ENCODE peak calls at places on chromosomes 13 and 19, in seven cellular contexts. One of them, this sample, is unnamed. For H3K27me3, the result is how much of the 10 kb centered on the place peaks cover.

GRCh38 chr13:30441304-30441703 is 19.0 kb downstream of the UBE2L5 start:
- DNase-seq in psoas muscle: no peak
- DNase-seq in hepatocyte: no peak
- DNase-seq in upper lobe of left lung: no peak
- DNase-seq in CD4-positive, CD25-positive, alpha-beta regulatory T cell: no peak
- DNase-seq in Caco-2: no peak
- DNase-seq in tibial nerve: no peak
- DNase-seq in this sample: no peak

GRCh38 chr13:47519626-47520025 is 481.4 kb downstream of the SUCLA2 start:
- DNase-seq in psoas muscle: no peak
- DNase-seq in hepatocyte: no peak
- DNase-seq in upper lobe of left lung: no peak
- DNase-seq in CD4-positive, CD25-positive, alpha-beta regulatory T cell: no peak
- DNase-seq in Caco-2: no peak
- DNase-seq in tibial nerve: no peak
- DNase-seq in this sample: no peak

GRCh38 chr13:26759907-26760834 is at the start of gene GPR12:
- DNase-seq in psoas muscle: no peak
- DNase-seq in hepatocyte: no peak
- DNase-seq in upper lobe of left lung: no peak
- DNase-seq in CD4-positive, CD25-positive, alpha-beta regulatory T cell: no peak
- DNase-seq in Caco-2: no peak
- DNase-seq in tibial nerve: no peak
- DNase-seq in this sample: no peak

GRCh38 chr13:45630791-45631190 is 15.3 kb upstream of the ERICH6B start:
- DNase-seq in psoas muscle: no peak
- DNase-seq in hepatocyte: no peak
- DNase-seq in upper lobe of left lung: no peak
- DNase-seq in CD4-positive, CD25-positive, alpha-beta regulatory T cell: no peak
- DNase-seq in Caco-2: no peak
- DNase-seq in tibial nerve: no peak
- DNase-seq in this sample: no peak

GRCh38 chr19:10019246-10019645 is 6.0 kb downstream of the RDH8 start:
- DNase-seq in psoas muscle: no peak
- DNase-seq in hepatocyte: no peak
- DNase-seq in upper lobe of left lung: no peak
- DNase-seq in CD4-positive, CD25-positive, alpha-beta regulatory T cell: no peak
- DNase-seq in Caco-2: no peak
- DNase-seq in tibial nerve: no peak
- DNase-seq in this sample: no peak

GRCh38 chr13:80840313-80840976 is 499.5 kb upstream of the SPRY2 start:
- DNase-seq in psoas muscle: no peak
- DNase-seq in hepatocyte: no peak
- DNase-seq in upper lobe of left lung: no peak
- DNase-seq in CD4-positive, CD25-positive, alpha-beta regulatory T cell: no peak
- DNase-seq in Caco-2: no peak
- DNase-seq in tibial nerve: peak
- DNase-seq in this sample: no peak

GRCh38 chr13:112376050-112376681 is at the start of gene SPACA7:
- DNase-seq in psoas muscle: no peak
- DNase-seq in hepatocyte: no peak
- DNase-seq in upper lobe of left lung: no peak
- DNase-seq in CD4-positive, CD25-positive, alpha-beta regulatory T cell: no peak
- DNase-seq in Caco-2: no peak
- DNase-seq in tibial nerve: no peak
- DNase-seq in this sample: no peak

GRCh38 chr19:58543826-58544590 is at the start of gene TRIM28:
- DNase-seq in psoas muscle: peak
- DNase-seq in hepatocyte: peak
- DNase-seq in upper lobe of left lung: peak
- DNase-seq in CD4-positive, CD25-positive, alpha-beta regulatory T cell: peak
- DNase-seq in Caco-2: peak
- DNase-seq in tibial nerve: peak
- DNase-seq in this sample: peak

GRCh38 chr13:45166858-45167257 is 34.0 kb downstream of the KCTD4 start:
- DNase-seq in psoas muscle: no peak
- DNase-seq in hepatocyte: no peak
- DNase-seq in upper lobe of left lung: no peak
- DNase-seq in CD4-positive, CD25-positive, alpha-beta regulatory T cell: no peak
- DNase-seq in Caco-2: no peak
- DNase-seq in tibial nerve: no peak
- DNase-seq in this sample: no peak

GRCh38 chr19:42023121-42023942 is 29.3 kb upstream of the ATP1A3 start:
- DNase-seq in psoas muscle: peak
- DNase-seq in hepatocyte: no peak
- DNase-seq in upper lobe of left lung: no peak
- DNase-seq in CD4-positive, CD25-positive, alpha-beta regulatory T cell: peak
- DNase-seq in Caco-2: peak
- DNase-seq in tibial nerve: no peak
- DNase-seq in this sample: peak

GRCh38 chr19:3645726-3646125 is 19.1 kb upstream of the CACTIN start:
- DNase-seq in psoas muscle: no peak
- DNase-seq in hepatocyte: no peak
- DNase-seq in upper lobe of left lung: no peak
- DNase-seq in CD4-positive, CD25-positive, alpha-beta regulatory T cell: no peak
- DNase-seq in Caco-2: no peak
- DNase-seq in tibial nerve: no peak
- DNase-seq in this sample: no peak

GRCh38 chr19:11420429-11420893 is 1.3 kb upstream of the RGL3 start:
- DNase-seq in psoas muscle: peak
- DNase-seq in hepatocyte: peak
- DNase-seq in upper lobe of left lung: peak
- DNase-seq in CD4-positive, CD25-positive, alpha-beta regulatory T cell: no peak
- DNase-seq in Caco-2: no peak
- DNase-seq in tibial nerve: peak
- DNase-seq in this sample: peak
- H3K27me3 ChIP-seq in psoas muscle: half or more
- H3K27me3 ChIP-seq in hepatocyte: under half
- H3K27me3 ChIP-seq in upper lobe of left lung: under half
- H3K27me3 ChIP-seq in CD4-positive, CD25-positive, alpha-beta regulatory T cell: under half
- H3K27me3 ChIP-seq in Caco-2: under half
- H3K27me3 ChIP-seq in tibial nerve: half or more
- H3K27me3 ChIP-seq in this sample: under half

GRCh38 chr13:94505730-94506129 is 26.2 kb upstream of the DCT start:
- DNase-seq in psoas muscle: no peak
- DNase-seq in hepatocyte: no peak
- DNase-seq in upper lobe of left lung: no peak
- DNase-seq in CD4-positive, CD25-positive, alpha-beta regulatory T cell: no peak
- DNase-seq in Caco-2: no peak
- DNase-seq in tibial nerve: no peak
- DNase-seq in this sample: no peak
- H3K27me3 ChIP-seq in psoas muscle: under half
- H3K27me3 ChIP-seq in hepatocyte: under half
- H3K27me3 ChIP-seq in upper lobe of left lung: under half
- H3K27me3 ChIP-seq in CD4-positive, CD25-positive, alpha-beta regulatory T cell: under half
- H3K27me3 ChIP-seq in Caco-2: under half
- H3K27me3 ChIP-seq in tibial nerve: under half
- H3K27me3 ChIP-seq in this sample: under half

GRCh38 chr19:49425922-49426592 is 869 bp downstream of the GFY start:
- DNase-seq in psoas muscle: no peak
- DNase-seq in hepatocyte: no peak
- DNase-seq in upper lobe of left lung: no peak
- DNase-seq in CD4-positive, CD25-positive, alpha-beta regulatory T cell: no peak
- DNase-seq in Caco-2: peak
- DNase-seq in tibial nerve: no peak
- DNase-seq in this sample: peak

GRCh38 chr19:49423985-49424303 is 703 bp upstream of the PTH2 start:
- DNase-seq in psoas muscle: no peak
- DNase-seq in hepatocyte: no peak
- DNase-seq in upper lobe of left lung: no peak
- DNase-seq in CD4-positive, CD25-positive, alpha-beta regulatory T cell: peak
- DNase-seq in Caco-2: no peak
- DNase-seq in tibial nerve: no peak
- DNase-seq in this sample: no peak

GRCh38 chr19:49427339-49427738 is 2.2 kb downstream of the GFY start:
- DNase-seq in psoas muscle: no peak
- DNase-seq in hepatocyte: no peak
- DNase-seq in upper lobe of left lung: no peak
- DNase-seq in CD4-positive, CD25-positive, alpha-beta regulatory T cell: no peak
- DNase-seq in Caco-2: no peak
- DNase-seq in tibial nerve: no peak
- DNase-seq in this sample: no peak

GRCh38 chr19:49423278-49423984 is at the start of gene PTH2:
- DNase-seq in psoas muscle: no peak
- DNase-seq in hepatocyte: no peak
- DNase-seq in upper lobe of left lung: no peak
- DNase-seq in CD4-positive, CD25-positive, alpha-beta regulatory T cell: no peak
- DNase-seq in Caco-2: no peak
- DNase-seq in tibial nerve: no peak
- DNase-seq in this sample: no peak

GRCh38 chr19:49425178-49425577 is at the start of gene GFY:
- DNase-seq in psoas muscle: no peak
- DNase-seq in hepatocyte: no peak
- DNase-seq in upper lobe of left lung: no peak
- DNase-seq in CD4-positive, CD25-positive, alpha-beta regulatory T cell: no peak
- DNase-seq in Caco-2: no peak
- DNase-seq in tibial nerve: no peak
- DNase-seq in this sample: no peak
- H3K27me3 ChIP-seq in psoas muscle: half or more
- H3K27me3 ChIP-seq in hepatocyte: half or more
- H3K27me3 ChIP-seq in upper lobe of left lung: half or more
- H3K27me3 ChIP-seq in CD4-positive, CD25-positive, alpha-beta regulatory T cell: half or more
- H3K27me3 ChIP-seq in Caco-2: under half
- H3K27me3 ChIP-seq in tibial nerve: half or more
- H3K27me3 ChIP-seq in this sample: half or more

GRCh38 chr19:14105680-14106079 is 11.9 kb downstream of the PRKACA start:
- DNase-seq in psoas muscle: no peak
- DNase-seq in hepatocyte: no peak
- DNase-seq in upper lobe of left lung: no peak
- DNase-seq in CD4-positive, CD25-positive, alpha-beta regulatory T cell: no peak
- DNase-seq in Caco-2: no peak
- DNase-seq in tibial nerve: no peak
- DNase-seq in this sample: no peak
- H3K27me3 ChIP-seq in psoas muscle: under half
- H3K27me3 ChIP-seq in hepatocyte: under half
- H3K27me3 ChIP-seq in upper lobe of left lung: under half
- H3K27me3 ChIP-seq in CD4-positive, CD25-positive, alpha-beta regulatory T cell: under half
- H3K27me3 ChIP-seq in Caco-2: under half
- H3K27me3 ChIP-seq in tibial nerve: under half
- H3K27me3 ChIP-seq in this sample: under half

DNA sequence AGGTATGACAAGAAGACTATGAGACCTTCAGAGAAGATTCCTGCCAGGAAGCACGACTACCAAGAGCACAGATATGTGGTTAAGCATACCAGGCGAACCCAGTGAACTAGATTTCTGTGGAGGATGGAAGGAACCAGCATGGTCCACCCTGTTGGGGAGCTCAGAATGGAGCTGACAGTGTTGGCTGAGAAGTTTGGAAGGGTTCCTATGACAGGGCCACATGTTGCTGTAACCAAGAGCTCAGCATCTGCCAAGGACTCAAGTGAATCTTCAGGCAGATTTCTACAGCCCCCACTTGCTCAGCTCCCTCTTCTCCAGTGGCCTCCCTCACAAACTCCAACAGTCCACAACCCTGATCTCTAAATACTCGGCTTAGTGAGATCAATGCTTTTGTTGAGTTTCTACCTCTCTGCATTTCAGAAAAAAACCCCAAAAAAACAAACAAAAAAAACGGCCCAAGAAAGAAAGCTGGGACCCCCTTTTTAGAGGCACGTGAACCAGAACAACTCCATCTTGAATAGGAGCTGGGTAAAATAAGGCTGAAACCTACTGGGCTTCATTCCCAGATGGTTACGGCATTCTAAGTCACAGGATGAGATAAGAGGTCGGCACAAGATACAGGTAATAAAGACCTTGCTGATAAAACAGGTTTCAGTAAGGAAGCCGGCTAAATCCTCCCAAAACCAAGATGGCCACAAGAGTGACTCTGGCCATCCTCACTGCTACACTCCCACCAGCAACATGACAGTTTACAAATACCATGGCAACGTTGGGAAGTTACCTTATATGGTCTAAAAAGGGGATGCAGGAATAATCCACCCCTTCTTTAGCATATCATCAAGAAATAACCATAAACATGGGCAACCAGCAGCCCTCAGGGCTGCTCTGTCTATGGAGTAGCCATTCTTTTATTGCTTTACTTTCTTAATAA is 691.1 kb downstream of the UQCRFS1 start:
- DNase-seq in psoas muscle: no peak
- DNase-seq in hepatocyte: no peak
- DNase-seq in upper lobe of left lung: no peak
- DNase-seq in CD4-positive, CD25-positive, alpha-beta regulatory T cell: no peak
- DNase-seq in Caco-2: no peak
- DNase-seq in tibial nerve: no peak
- DNase-seq in this sample: no peak
- H3K27me3 ChIP-seq in psoas muscle: under half
- H3K27me3 ChIP-seq in hepatocyte: under half
- H3K27me3 ChIP-seq in upper lobe of left lung: under half
- H3K27me3 ChIP-seq in CD4-positive, CD25-positive, alpha-beta regulatory T cell: under half
- H3K27me3 ChIP-seq in Caco-2: under half
- H3K27me3 ChIP-seq in tibial nerve: under half
- H3K27me3 ChIP-seq in this sample: under half

DNA sequence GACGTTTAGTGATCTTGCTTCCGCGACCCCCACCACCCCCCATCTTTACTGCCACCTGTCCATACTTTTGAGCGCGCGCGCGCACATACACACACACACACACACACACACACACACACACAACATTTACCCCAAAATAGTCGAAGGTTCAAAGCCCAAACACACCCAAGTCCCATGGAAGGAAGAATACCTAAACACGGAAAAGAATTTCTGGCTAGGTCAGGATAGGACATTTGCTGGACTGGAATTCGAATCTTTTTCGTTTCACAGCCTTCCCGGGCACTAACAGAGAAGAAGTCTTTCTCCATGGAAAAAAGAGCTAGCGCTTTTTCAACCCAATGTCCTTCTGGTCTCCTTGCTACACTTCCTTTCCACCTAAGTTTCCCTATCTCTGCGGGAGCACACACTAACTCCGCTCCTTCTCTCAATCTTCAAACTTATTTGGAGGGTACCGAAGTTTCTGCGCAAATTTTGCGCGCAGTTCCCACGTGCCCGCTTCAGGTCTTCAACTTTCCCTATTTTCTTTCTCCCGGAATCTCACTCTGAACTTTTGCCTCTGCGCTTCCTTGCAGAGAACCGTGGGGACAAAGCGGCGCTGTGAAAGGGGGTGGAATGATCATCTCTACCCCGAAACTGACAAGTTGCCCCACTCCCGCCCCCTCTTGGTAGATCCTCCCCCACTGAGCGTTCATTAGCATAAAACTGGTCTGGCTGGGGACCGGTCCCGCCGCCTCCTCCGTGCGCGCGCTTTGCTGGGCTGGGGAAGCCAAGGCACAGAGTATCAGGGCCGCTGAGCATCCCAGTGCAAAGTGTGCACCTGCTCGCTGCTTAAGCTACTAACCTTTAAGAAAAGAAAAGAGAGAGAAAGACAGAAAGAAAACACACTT is 2.7 kb downstream of the DACH1 start:
- DNase-seq in psoas muscle: peak
- DNase-seq in hepatocyte: peak
- DNase-seq in upper lobe of left lung: peak
- DNase-seq in CD4-positive, CD25-positive, alpha-beta regulatory T cell: no peak
- DNase-seq in Caco-2: no peak
- DNase-seq in tibial nerve: peak
- DNase-seq in this sample: peak
- H3K27me3 ChIP-seq in psoas muscle: under half
- H3K27me3 ChIP-seq in hepatocyte: under half
- H3K27me3 ChIP-seq in upper lobe of left lung: under half
- H3K27me3 ChIP-seq in CD4-positive, CD25-positive, alpha-beta regulatory T cell: under half
- H3K27me3 ChIP-seq in Caco-2: under half
- H3K27me3 ChIP-seq in tibial nerve: under half
- H3K27me3 ChIP-seq in this sample: under half

This sample was measured in HAP-1.